ENCODE peak calls at places on chromosomes 16 and 17, in four cellular contexts. One of them, this sample, is unnamed.
A peak's percentile ranks its signal among the peaks of the same experiment; 100 is the strongest.

GRCh38 chr17:64091116-64091515 is 38.8 kb downstream of the ERN1 start:
- DNase-seq in HepG2: no peak
- DNase-seq in WTC11: no peak
- DNase-seq in K562: no peak
- DNase-seq in this sample: no peak

GRCh38 chr17:15883617-15884111 is 61.3 kb upstream of the ADORA2B start:
- DNase-seq in HepG2: no peak
- DNase-seq in WTC11: no peak
- DNase-seq in K562: peak; percentile 14
- DNase-seq in this sample: no peak

GRCh38 chr16:66228791-66229190 is 137.7 kb upstream of the CDH5 start:
- DNase-seq in HepG2: no peak
- DNase-seq in K562: no peak
- DNase-seq in WTC11: no peak
- DNase-seq in this sample: no peak

GRCh38 chr17:58181796-58182195 is 10.7 kb upstream of the EPX start:
- DNase-seq in K562: no peak
- DNase-seq in WTC11: no peak
- DNase-seq in HepG2: no peak
- DNase-seq in this sample: no peak

GRCh38 chr17:4582691-4583090 is 1.6 kb upstream of the SMTNL2 start:
- DNase-seq in K562: no peak
- DNase-seq in HepG2: no peak
- DNase-seq in WTC11: no peak
- DNase-seq in this sample: no peak

GRCh38 chr16:49757744-49758069 is 98.2 kb downstream of the ZNF423 start:
- DNase-seq in HepG2: no peak
- DNase-seq in WTC11: peak; percentile 53
- DNase-seq in K562: no peak
- DNase-seq in this sample: no peak

GRCh38 chr17:83176956-83177583 is 97.7 kb downstream of the METRNL start:
- DNase-seq in WTC11: peak; percentile 4
- DNase-seq in K562: no peak
- DNase-seq in HepG2: no peak
- DNase-seq in this sample: no peak

GRCh38 chr17:2416010-2416734 is 15.3 kb upstream of the MNT start:
- DNase-seq in K562: peak; percentile 85
- DNase-seq in HepG2: peak; percentile 61
- DNase-seq in WTC11: peak; percentile 94
- DNase-seq in this sample: peak; percentile 88

GRCh38 chr17:63524051-63524450 is 893 bp downstream of the KCNH6 start:
- DNase-seq in HepG2: no peak
- DNase-seq in K562: no peak
- DNase-seq in WTC11: no peak
- DNase-seq in this sample: no peak

GRCh38 chr17:46758614-46759013 is 59.9 kb downstream of the WNT3 start:
- DNase-seq in WTC11: no peak
- DNase-seq in K562: no peak
- DNase-seq in HepG2: peak; percentile 40
- DNase-seq in this sample: no peak

GRCh38 chr16:57762365-57763289 is 27.1 kb downstream of the KATNB1 start:
- DNase-seq in WTC11: no peak
- DNase-seq in K562: no peak
- DNase-seq in HepG2: no peak
- DNase-seq in this sample: no peak

GRCh38 chr16:72036098-72036497 is 18.2 kb upstream of the HP start:
- DNase-seq in HepG2: no peak
- DNase-seq in WTC11: no peak
- DNase-seq in K562: no peak
- DNase-seq in this sample: no peak

GRCh38 chr17:76501827-76502307 is 644 bp upstream of the RHBDF2 start:
- DNase-seq in WTC11: no peak
- DNase-seq in HepG2: no peak
- DNase-seq in K562: peak; percentile 45
- DNase-seq in this sample: no peak

GRCh38 chr16:23152386-23153178 is 3.3 kb upstream of the USP31 start:
- DNase-seq in WTC11: no peak
- DNase-seq in K562: no peak
- DNase-seq in HepG2: no peak
- DNase-seq in this sample: no peak

GRCh38 chr16:15682105-15682570 is 32.1 kb downstream of the NDE1 start:
- DNase-seq in WTC11: peak; percentile 58
- DNase-seq in K562: peak; percentile 86
- DNase-seq in HepG2: peak; percentile 89
- DNase-seq in this sample: no peak

GRCh38 chr16:48558269-48558915 is 51.6 kb downstream of the N4BP1 start:
- DNase-seq in HepG2: no peak
- DNase-seq in K562: no peak
- DNase-seq in WTC11: no peak
- DNase-seq in this sample: no peak

GRCh38 chr17:64245218-64246145 is 17.6 kb downstream of the TEX2 start:
- DNase-seq in K562: no peak
- DNase-seq in HepG2: no peak
- DNase-seq in WTC11: no peak
- DNase-seq in this sample: no peak

GRCh38 chr17:72567774-72568173 is 447.0 kb downstream of the SOX9 start:
- DNase-seq in K562: no peak
- DNase-seq in WTC11: no peak
- DNase-seq in HepG2: no peak
- DNase-seq in this sample: peak; percentile 73

GRCh38 chr17:78817123-78817522 is 23.5 kb downstream of the USP36 start:
- DNase-seq in WTC11: no peak
- DNase-seq in HepG2: no peak
- DNase-seq in K562: no peak
- DNase-seq in this sample: no peak

GRCh38 chr16:51261919-51262318 is 110.8 kb upstream of the SALL1 start:
- DNase-seq in HepG2: no peak
- DNase-seq in WTC11: no peak
- DNase-seq in K562: no peak
- DNase-seq in this sample: no peak

GRCh38 chr16:31695667-31696066 is 168.0 kb downstream of the AHSP start:
- DNase-seq in K562: peak; percentile 31
- DNase-seq in HepG2: no peak
- DNase-seq in WTC11: no peak
- DNase-seq in this sample: no peak

GRCh38 chr17:50117202-50118040 is 12.5 kb downstream of the SAMD14 start:
- DNase-seq in HepG2: peak; percentile 51
- DNase-seq in WTC11: peak; percentile 82
- DNase-seq in K562: peak; percentile 83
- DNase-seq in this sample: no peak

GRCh38 chr16:80014241-80014939 is 413.9 kb upstream of the MAF start:
- DNase-seq in K562: no peak
- DNase-seq in HepG2: peak; percentile 22
- DNase-seq in WTC11: no peak
- DNase-seq in this sample: no peak

GRCh38 chr17:19021622-19022083 is 17.1 kb upstream of the FAM83G start:
- DNase-seq in WTC11: peak; percentile 75
- DNase-seq in HepG2: no peak
- DNase-seq in K562: peak; percentile 79
- DNase-seq in this sample: no peak

GRCh38 chr17:82871056-82871775 is 31.4 kb upstream of the ZNF750 start:
- DNase-seq in K562: no peak
- DNase-seq in WTC11: peak; percentile 38
- DNase-seq in HepG2: no peak
- DNase-seq in this sample: no peak

GRCh38 chr16:15055141-15056053 is 477 bp downstream of the NTAN1 start:
- DNase-seq in K562: peak; percentile 34
- DNase-seq in WTC11: peak; percentile 69
- DNase-seq in HepG2: peak; percentile 34
- DNase-seq in this sample: no peak

GRCh38 chr17:68288804-68289203 is 2.1 kb downstream of the SLC16A6 start:
- DNase-seq in K562: peak; percentile 14
- DNase-seq in WTC11: no peak
- DNase-seq in HepG2: no peak
- DNase-seq in this sample: no peak

GRCh38 chr17:18198530-18198929 is 14.9 kb downstream of the ALKBH5 start:
- DNase-seq in HepG2: no peak
- DNase-seq in WTC11: no peak
- DNase-seq in K562: no peak
- DNase-seq in this sample: no peak

GRCh38 chr17:6027342-6028024 is 42.7 kb upstream of the WSCD1 start:
- DNase-seq in K562: no peak
- DNase-seq in WTC11: no peak
- DNase-seq in HepG2: no peak
- DNase-seq in this sample: no peak

GRCh38 chr17:31250229-31250628 is 46.8 kb downstream of the OMG start:
- DNase-seq in HepG2: no peak
- DNase-seq in K562: no peak
- DNase-seq in WTC11: no peak
- DNase-seq in this sample: no peak

GRCh38 chr17:82204831-82205719 is 7.6 kb downstream of the CCDC57 start:
- DNase-seq in K562: peak; percentile 57
- DNase-seq in HepG2: no peak
- DNase-seq in WTC11: no peak
- DNase-seq in this sample: peak; percentile 58

GRCh38 chr17:81512984-81513668 is 527 bp upstream of the ACTG1 start:
- DNase-seq in K562: peak; percentile 66
- DNase-seq in HepG2: peak; percentile 80
- DNase-seq in WTC11: peak; percentile 83
- DNase-seq in this sample: no peak

DNA sequence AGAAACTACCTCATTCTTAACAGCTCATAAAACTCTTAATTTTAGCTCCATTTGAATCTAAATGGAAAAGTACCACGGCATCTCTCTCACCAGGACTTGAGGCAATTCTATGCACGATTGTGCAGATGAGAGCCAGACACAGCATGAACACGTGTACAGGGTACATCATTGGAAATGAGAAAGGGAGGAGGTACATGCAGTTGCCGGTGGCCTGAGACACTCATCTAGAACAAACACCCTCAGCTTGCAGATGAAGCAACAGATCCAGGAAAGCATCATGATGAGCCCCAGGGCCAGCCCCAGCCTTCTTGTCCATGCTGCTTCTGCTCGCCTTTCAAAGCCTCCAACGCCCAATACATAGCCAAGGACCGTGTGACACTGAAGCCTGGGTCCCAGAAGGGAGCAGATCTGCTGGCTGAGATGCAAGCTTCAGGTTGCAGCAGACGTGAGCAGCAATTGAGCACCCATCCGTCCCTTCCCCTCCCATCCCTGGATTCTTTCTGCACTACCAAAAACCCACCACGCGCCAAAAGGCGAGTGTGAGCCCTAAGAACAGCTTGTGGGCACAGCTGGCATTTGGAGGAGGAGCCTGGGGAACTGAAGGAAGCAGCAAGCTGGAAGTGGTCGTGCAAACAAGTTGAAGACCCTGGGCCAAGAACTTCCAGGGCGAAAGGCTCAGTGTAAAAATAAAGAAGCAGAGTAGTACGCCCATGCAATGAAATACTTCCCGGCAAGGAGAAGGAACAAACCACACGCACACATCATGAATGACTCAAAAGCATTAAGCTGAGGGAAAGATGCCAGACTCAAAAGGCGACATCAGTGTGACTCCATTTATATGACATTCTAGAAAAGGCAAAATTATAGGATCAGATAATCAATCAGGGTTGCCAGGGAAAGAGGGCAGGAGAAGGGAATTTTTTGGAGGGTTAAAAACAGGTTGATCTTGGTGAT is 7.4 kb upstream of the RCVRN start:
- DNase-seq in K562: no peak
- DNase-seq in HepG2: no peak
- DNase-seq in WTC11: no peak
- DNase-seq in this sample: no peak
- TF ChIP-seq FOXJ3 in K562: no peak
- TF ChIP-seq FOXJ3 in HepG2: no peak
- TF ChIP-seq FOXJ3 in WTC11: no peak
- TF ChIP-seq FOXJ3 in this sample: no peak

DNA sequence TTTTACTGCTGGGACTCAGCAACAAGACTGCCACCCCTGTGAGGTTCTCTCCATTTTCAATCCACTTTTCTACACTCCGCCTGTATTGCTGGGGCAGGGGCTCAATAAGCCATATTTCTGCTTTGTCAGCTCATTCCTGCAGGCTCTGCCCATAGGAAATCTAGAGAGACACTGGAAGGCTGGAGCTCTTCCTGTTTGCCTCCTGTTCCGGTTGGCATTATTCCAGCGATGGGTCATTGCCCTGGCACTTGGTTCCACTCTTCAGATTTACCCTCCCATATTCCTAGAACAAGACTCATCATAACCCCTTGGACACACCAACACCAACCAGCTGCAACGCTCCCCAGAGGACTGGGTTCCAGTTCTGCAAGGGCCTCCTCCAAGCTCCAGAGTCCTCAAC is 210.4 kb downstream of the CA10 start:
- DNase-seq in HepG2: no peak
- DNase-seq in WTC11: no peak
- DNase-seq in K562: no peak
- DNase-seq in this sample: no peak
- TF ChIP-seq MAX in HepG2: no peak
- TF ChIP-seq MAX in WTC11: no peak
- TF ChIP-seq MAX in K562: no peak
- TF ChIP-seq MAX in this sample: no peak

DNA sequence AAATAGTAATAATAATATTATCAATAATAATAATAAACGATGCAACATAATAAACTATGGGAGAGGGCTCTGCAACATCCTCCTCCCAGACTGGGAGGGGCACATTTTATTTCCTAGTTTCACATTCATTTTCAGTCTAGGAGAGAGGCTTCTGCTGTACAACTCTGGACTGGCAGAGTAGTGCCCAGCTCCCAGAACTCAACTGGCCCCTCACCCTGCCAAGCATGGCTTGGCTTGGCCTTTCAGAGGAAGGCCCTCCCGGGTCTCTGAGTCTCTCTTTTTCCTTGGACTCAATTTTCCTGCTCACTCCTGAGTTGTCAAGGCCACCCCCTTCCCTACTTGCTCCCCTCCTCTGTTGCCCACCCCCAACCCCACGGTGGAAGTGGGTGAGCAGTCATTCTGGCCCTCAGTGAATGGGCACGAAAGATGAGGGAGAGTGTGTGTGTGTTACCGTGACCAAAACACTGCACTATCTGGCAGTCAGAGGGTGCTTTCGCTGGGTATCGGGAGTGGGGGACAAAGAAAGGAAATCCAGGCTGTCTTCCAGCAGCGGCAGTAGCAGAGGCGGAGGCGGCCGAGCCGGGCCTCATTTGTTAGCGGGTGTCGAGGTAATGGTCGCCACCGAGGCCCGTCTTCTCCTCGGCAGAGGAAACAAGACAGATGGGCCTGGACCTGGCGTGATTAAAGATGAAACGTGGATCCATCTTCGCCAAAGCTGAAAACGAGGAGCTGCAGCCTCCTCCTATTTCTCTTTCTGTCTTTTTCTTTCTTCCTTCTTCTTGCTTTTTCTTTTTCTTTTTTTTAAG is 2.3 kb downstream of the HOXB4 start:
- DNase-seq in K562: peak; percentile 48
- DNase-seq in HepG2: no peak
- DNase-seq in WTC11: no peak
- DNase-seq in this sample: no peak
- TF ChIP-seq FOXJ3 in K562: no peak
- TF ChIP-seq FOXJ3 in HepG2: no peak
- TF ChIP-seq FOXJ3 in WTC11: no peak
- TF ChIP-seq FOXJ3 in this sample: no peak

DNA sequence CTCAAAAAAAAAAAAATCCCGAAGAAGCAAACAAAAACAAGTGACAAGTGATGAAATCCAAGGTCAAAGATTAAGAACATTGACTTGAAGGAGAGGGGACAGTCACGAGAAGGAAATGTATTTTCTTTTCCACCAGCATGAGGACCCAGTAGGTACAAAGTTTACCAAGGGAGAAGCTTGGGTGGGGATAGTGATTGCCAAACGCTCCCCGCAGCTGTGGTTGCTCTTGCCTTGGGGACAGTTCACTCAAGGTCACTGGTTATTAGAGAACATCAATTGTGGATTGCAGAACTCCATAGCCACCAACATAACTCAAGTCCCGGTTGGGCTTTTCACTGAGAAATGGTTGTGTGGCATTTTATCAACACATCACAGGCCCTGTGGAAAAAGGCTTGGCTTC is 27.0 kb downstream of the RSL1D1 start:
- DNase-seq in WTC11: no peak
- DNase-seq in K562: no peak
- DNase-seq in HepG2: peak; percentile 95
- DNase-seq in this sample: no peak
- TF ChIP-seq MAX in WTC11: no peak
- TF ChIP-seq MAX in K562: no peak
- TF ChIP-seq MAX in HepG2: no peak
- TF ChIP-seq MAX in this sample: no peak

This sample was measured in SK-N-SH.